ENCODE peak calls at places on chromosomes 11 and 22, in five cellular contexts. Y is mesenchymal stem cell, D is IMR-90, J is mesendoderm, B is H1. G is an unnamed sample.

GRCh38 chr11:106379265-106379664 is 301.8 kb downstream of the AASDHPPT start:
- DNase-seq in Y (no peak), D (no peak), J (no peak), B (no peak), G (no peak)

GRCh38 chr22:43237280-43237679 is 50.3 kb upstream of the TTLL12 start:
- DNase-seq in Y (no peak), D (no peak), J (no peak), B (no peak), G (no peak)

GRCh38 chr11:92269021-92269420 is 44.4 kb downstream of the FAT3 start:
- DNase-seq in Y (peak), D (peak), J (peak), B (peak), G (peak)

GRCh38 chr11:33539659-33540249 is 160.9 kb downstream of the C11orf91 start:
- DNase-seq in Y (no peak), D (no peak), J (no peak), B (no peak), G (no peak)

GRCh38 chr11:63682045-63682915 is 980 bp downstream of the RTN3 start:
- DNase-seq in Y (peak), D (no peak), J (peak), B (no peak), G (peak)

GRCh38 chr11:73950869-73951710 is at the start of gene DNAJB13:
- DNase-seq in Y (peak), D (peak), J (peak), B (no peak), G (peak)

GRCh38 chr22:31343235-31344191 is 2.6 kb downstream of the PATZ1 start:
- DNase-seq in Y (peak), D (peak), J (peak), B (peak), G (peak)

GRCh38 chr11:43760902-43761301 is 80.4 kb downstream of the HSD17B12 start:
- DNase-seq in Y (no peak), D (no peak), J (no peak), B (no peak), G (no peak)

GRCh38 chr11:79078999-79079398 is 361.8 kb downstream of the TENM4 start:
- DNase-seq in Y (no peak), D (no peak), J (no peak), B (no peak), G (no peak)

GRCh38 chr11:75554258-75555022 is 7.6 kb upstream of the SERPINH1 start:
- DNase-seq in Y (peak), D (peak), J (peak), B (no peak), G (peak)

GRCh38 chr11:78788533-78788932 is 213.9 kb upstream of the NARS2 start:
- DNase-seq in Y (no peak), D (no peak), J (no peak), B (no peak), G (no peak)

GRCh38 chr11:75425422-75425821 is 7.6 kb downstream of the KLHL35 start:
- DNase-seq in Y (no peak), D (no peak), J (peak), B (no peak), G (no peak)

GRCh38 chr22:50546326-50547230 is 879 bp downstream of the KLHDC7B start:
- DNase-seq in Y (no peak), D (no peak), J (no peak), B (no peak), G (no peak)

GRCh38 chr11:27696961-27697360 is 3.3 kb downstream of the BDNF start:
- DNase-seq in Y (peak), D (peak), J (no peak), B (no peak), G (no peak)

GRCh38 chr11:33329705-33330329 is 72.6 kb downstream of the HIPK3 start:
- DNase-seq in Y (peak), D (peak), J (peak), B (no peak), G (no peak)

GRCh38 chr11:100631316-100631715 is 55.8 kb upstream of the ARHGAP42 start:
- DNase-seq in Y (no peak), D (no peak), J (no peak), B (no peak), G (no peak)

GRCh38 chr22:21725956-21726649 is 9.5 kb downstream of the YPEL1 start:
- DNase-seq in Y (no peak), D (no peak), J (peak), B (no peak), G (no peak)
- H3K23ac ChIP-seq in Y (no peak), D (no peak), J (no peak), B (no peak), G (peak)

DNA sequence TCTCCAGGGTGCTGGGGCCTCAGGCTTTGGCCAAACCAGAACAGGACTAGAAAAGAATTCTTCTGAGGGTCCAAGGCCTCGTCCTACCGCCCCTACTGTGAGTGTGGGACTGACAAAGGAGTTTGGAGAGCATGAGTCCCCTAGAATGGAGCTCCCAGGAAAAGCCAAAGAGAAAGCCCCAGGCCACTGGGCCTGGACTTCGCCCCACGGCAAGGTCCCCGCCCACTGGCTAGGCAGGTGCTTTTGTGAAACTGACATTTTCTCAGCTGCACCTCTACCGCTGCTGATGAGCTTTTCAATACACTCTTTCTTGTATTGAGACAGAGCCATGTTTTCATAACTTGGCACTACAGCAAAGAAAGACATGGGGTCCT is 9.7 kb upstream of the FGF3 start:
- DNase-seq in Y (no peak), D (no peak), J (no peak), B (no peak), G (no peak)
- H2BK15ac ChIP-seq in Y (no peak), D (no peak), J (no peak), B (peak), G (peak)

DNA sequence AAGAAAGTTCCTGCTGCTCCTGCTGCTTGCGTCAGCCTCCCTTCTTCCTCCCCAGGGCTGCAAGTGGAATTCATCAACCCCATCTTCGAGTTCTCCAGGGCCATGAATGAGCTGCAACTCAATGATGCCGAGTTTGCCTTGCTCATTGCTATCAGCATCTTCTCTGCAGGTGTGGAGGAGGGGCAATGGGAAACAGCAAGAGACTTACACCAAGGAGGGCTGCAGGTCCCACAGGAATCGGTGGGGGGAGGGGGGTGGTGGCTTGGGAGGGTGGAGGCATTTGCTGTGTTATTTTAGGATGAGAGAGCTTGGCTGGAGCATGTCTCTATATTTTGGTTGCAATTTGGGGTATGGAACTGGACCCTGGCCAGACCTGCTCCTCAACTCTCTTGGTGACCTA is 2.1 kb upstream of the MADD start:
- DNase-seq in Y (no peak), D (no peak), J (peak), B (no peak), G (no peak)
- H4K8ac ChIP-seq in Y (peak), D (peak), J (no peak), B (no peak), G (no peak)

DNA sequence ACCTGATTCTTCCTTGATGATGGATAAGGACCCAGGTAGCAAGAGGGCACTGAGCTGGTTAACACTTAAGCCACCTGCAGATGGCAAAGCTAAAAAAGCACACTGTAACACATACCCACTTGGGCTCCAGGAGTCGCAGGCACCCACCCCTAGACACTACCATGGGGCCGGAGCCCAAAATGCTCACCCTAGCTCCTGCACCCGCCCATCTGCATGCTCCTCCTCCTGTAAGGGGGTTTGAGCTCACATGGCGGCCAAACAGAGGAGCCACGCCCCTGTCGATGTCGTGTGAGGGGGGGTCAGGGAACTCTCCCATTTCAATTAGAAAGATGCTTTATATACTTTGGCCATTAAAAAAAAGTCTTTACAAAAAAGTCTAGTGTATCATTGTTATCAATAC is 370.7 kb downstream of the DLG2 start:
- DNase-seq in Y (no peak), D (no peak), J (no peak), B (no peak), G (no peak)
- H3K23ac ChIP-seq in Y (no peak), D (no peak), J (no peak), B (no peak), G (no peak)

DNA sequence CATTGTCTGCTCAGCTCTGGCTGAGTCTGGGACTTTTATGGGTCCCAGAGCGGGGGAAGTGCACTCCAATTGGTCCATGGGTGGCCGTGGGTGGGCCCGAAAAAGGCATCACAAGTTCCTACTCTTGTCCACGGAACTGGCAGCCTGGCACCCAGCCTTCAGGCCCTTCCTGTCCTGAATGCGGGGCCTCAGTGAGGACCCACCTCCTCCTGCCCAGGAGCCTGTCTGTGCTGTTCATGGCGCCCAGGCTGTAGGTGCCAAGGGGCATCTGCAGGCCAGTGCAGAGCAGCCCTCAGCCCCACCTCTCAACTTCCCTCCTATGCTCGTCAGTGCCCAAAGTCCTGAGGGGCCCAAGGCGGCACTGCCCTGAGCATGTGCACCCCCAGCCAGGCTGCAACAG is 411.7 kb upstream of the KIRREL3 start:
- DNase-seq in Y (no peak), D (no peak), J (no peak), B (no peak), G (no peak)
- H2BK15ac ChIP-seq in Y (no peak), D (no peak), J (no peak), B (no peak), G (peak)

GRCh38 chr11:118086913-118087768 is at the start of gene SMIM35:
- DNase-seq in Y (no peak), D (no peak), J (no peak), B (no peak), G (no peak)

GRCh38 chr11:118082880-118083543 is 3.8 kb downstream of the SMIM35 start:
- DNase-seq in Y (no peak), D (no peak), J (no peak), B (no peak), G (no peak)

GRCh38 chr11:118084247-118084646 is 2.5 kb downstream of the SMIM35 start:
- DNase-seq in Y (peak), D (no peak), J (no peak), B (no peak), G (no peak)

GRCh38 chr11:118081241-118081958 is 4.5 kb downstream of the TMPRSS4 start:
- DNase-seq in Y (no peak), D (no peak), J (no peak), B (no peak), G (no peak)

GRCh38 chr11:118084656-118085055 is 2.1 kb downstream of the SMIM35 start:
- DNase-seq in Y (no peak), D (no peak), J (no peak), B (no peak), G (no peak)
- H4K8ac ChIP-seq in Y (no peak), D (no peak), J (no peak), B (no peak), G (no peak)

DNA sequence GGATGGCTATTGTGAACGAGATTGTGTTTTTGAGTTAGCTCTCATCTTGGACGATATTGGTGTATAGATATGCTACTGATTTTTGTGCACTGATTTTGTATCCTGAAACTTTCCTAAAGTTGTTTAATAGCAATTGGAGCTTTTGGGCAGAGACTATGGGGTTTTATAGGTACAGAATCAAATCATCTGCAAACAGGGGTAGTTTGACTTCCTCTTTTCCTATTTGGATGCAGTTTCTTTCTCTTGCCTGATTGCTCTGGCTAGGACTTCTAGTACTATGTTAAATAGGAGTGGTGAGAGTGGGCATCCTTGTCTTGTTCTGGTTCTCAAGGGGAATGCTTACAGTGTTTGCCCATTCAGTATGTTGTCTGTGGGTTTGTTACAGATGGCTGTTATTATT is 8.9 kb upstream of the SCGB1D1 start:
- DNase-seq in Y (no peak), D (no peak), J (no peak), B (no peak), G (no peak)
- H3K23ac ChIP-seq in Y (no peak), D (no peak), J (no peak), B (no peak), G (no peak)

DNA sequence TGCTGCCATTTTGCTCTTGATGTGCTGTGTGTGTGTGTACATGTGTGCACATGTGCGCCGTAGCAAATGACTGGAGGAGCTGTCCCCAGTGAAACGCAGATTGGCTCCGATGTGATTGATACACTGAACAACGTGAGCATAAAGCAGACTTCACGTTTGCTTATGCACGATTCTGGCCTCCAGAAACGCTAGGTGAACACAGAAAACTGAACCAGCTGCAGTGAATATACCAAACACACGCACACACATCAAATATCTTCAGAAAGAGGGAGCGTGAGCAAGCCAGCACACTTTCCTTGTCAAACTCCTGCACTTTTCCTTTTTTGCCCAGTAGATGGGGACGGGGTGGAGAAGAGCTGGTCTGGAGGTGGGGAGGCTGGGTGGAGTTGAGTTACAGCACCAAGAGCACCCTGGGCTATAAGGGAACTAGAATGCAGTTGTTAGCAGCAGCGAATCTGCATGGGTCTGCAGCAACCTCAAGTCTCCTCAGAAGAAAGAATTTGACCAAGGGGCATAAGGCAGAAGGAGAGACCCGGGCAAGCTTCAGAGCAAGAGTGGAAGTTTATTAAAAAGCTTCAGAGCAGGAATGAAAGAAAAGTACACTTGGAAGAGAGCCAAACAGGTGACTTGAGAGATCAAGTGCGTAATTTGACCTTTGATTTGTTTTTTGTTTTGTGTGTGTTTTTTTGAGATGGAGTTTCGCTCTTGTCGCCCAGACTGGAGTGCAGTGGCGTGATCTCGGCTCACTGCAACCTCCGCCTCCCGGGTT is 77.8 kb upstream of the CADM1 start:
- DNase-seq in Y (no peak), D (peak), J (peak), B (peak), G (no peak)
- H2BK15ac ChIP-seq in Y (no peak), D (no peak), J (no peak), B (peak), G (no peak)

GRCh38 chr11:88282789-88283188 is 54.7 kb downstream of the CTSC start:
- DNase-seq in Y (peak), D (no peak), J (no peak), B (no peak), G (no peak)

GRCh38 chr11:88281317-88281712 is 56.2 kb downstream of the CTSC start:
- DNase-seq in Y (no peak), D (no peak), J (peak), B (no peak), G (no peak)

GRCh38 chr11:88275636-88276035 is 61.9 kb downstream of the CTSC start:
- DNase-seq in Y (no peak), D (no peak), J (no peak), B (no peak), G (no peak)

GRCh38 chr11:88284306-88285057 is 53.1 kb downstream of the CTSC start:
- DNase-seq in Y (no peak), D (peak), J (no peak), B (no peak), G (no peak)

DNA sequence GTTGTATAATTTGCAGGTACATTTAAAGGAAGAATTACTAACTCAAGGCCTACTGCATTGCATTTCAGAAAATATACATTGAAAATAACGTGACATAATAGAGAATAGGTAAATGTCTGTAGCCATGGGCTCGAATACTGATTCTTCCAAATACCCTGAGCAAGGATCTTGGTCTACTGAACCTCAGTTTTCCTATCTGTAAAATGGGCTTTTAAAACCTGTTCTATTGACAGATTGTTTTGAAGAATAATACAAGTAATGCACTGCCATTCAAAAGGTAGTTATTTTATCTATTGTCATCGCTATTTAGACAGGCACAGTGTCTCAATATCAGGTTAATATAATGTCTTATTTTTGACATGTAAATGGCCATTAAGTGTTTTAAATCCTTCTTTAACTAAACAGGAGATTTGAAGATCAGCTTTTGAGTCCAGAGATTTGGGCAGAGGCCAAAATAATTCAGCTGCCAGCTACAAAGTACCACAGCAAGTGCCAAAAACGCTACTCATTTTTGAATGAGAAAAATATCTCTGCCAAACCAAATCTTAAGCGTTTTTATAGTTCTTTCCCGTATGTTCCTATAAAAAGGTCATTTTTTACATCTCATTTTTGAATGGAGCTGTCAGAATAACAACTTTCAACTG is 56.7 kb downstream of the CTSC start:
- DNase-seq in Y (no peak), D (no peak), J (no peak), B (no peak), G (no peak)
- H4K8ac ChIP-seq in Y (no peak), D (no peak), J (no peak), B (no peak), G (no peak)